ENCODE peak calls at places on chromosomes 12 and 14, in eight cellular contexts. One of them, this sample, is unnamed.

GRCh38 chr14:55025948-55026347 is 951 bp downstream of the WDHD1 start:
- DNase-seq in AG04450: no peak
- DNase-seq in mammary epithelial cell: no peak
- DNase-seq in NB4: no peak
- DNase-seq in tibial artery: no peak
- DNase-seq in GM13977: no peak
- DNase-seq in upper lobe of right lung: no peak
- DNase-seq in endothelial cell: no peak
- DNase-seq in this sample: no peak

GRCh38 chr12:113905829-113906228 is 60.3 kb downstream of the RBM19 start:
- DNase-seq in NB4: no peak
- DNase-seq in mammary epithelial cell: no peak
- DNase-seq in AG04450: no peak
- DNase-seq in GM13977: no peak
- DNase-seq in endothelial cell: no peak
- DNase-seq in tibial artery: no peak
- DNase-seq in upper lobe of right lung: no peak
- DNase-seq in this sample: no peak

GRCh38 chr12:73906757-73907156 is 630.9 kb upstream of the ATXN7L3B start:
- DNase-seq in NB4: no peak
- DNase-seq in GM13977: no peak
- DNase-seq in mammary epithelial cell: no peak
- DNase-seq in upper lobe of right lung: no peak
- DNase-seq in tibial artery: no peak
- DNase-seq in AG04450: no peak
- DNase-seq in endothelial cell: no peak
- DNase-seq in this sample: no peak

GRCh38 chr12:95838125-95838524 is 20.6 kb upstream of the SNRPF start:
- DNase-seq in AG04450: no peak
- DNase-seq in tibial artery: no peak
- DNase-seq in endothelial cell: no peak
- DNase-seq in upper lobe of right lung: no peak
- DNase-seq in GM13977: no peak
- DNase-seq in mammary epithelial cell: no peak
- DNase-seq in NB4: no peak
- DNase-seq in this sample: peak; percentile 80

GRCh38 chr12:89067436-89067835 is 284.9 kb downstream of the DUSP6 start:
- DNase-seq in upper lobe of right lung: no peak
- DNase-seq in mammary epithelial cell: peak; percentile 95
- DNase-seq in AG04450: peak; percentile 55
- DNase-seq in NB4: peak; percentile 35
- DNase-seq in GM13977: no peak
- DNase-seq in endothelial cell: no peak
- DNase-seq in tibial artery: no peak
- DNase-seq in this sample: peak; percentile 65

GRCh38 chr14:100422556-100423420 is 99.6 kb downstream of the SLC25A47 start:
- DNase-seq in endothelial cell: no peak
- DNase-seq in NB4: no peak
- DNase-seq in upper lobe of right lung: no peak
- DNase-seq in GM13977: no peak
- DNase-seq in mammary epithelial cell: no peak
- DNase-seq in tibial artery: no peak
- DNase-seq in AG04450: no peak
- DNase-seq in this sample: peak; percentile 24

GRCh38 chr12:8078400-8078799 is 3.7 kb upstream of the NECAP1 start:
- DNase-seq in GM13977: no peak
- DNase-seq in tibial artery: no peak
- DNase-seq in AG04450: peak; percentile 63
- DNase-seq in endothelial cell: peak; percentile 54
- DNase-seq in mammary epithelial cell: peak; percentile 37
- DNase-seq in NB4: peak; percentile 79
- DNase-seq in upper lobe of right lung: no peak
- DNase-seq in this sample: peak; percentile 57

GRCh38 chr14:51805541-51805940 is 54.9 kb upstream of the GNG2 start:
- DNase-seq in upper lobe of right lung: no peak
- DNase-seq in tibial artery: no peak
- DNase-seq in mammary epithelial cell: no peak
- DNase-seq in AG04450: no peak
- DNase-seq in GM13977: no peak
- DNase-seq in NB4: no peak
- DNase-seq in endothelial cell: no peak
- DNase-seq in this sample: no peak

GRCh38 chr12:31245822-31246469 is 80.0 kb downstream of the SINHCAF start:
- DNase-seq in AG04450: no peak
- DNase-seq in GM13977: no peak
- DNase-seq in tibial artery: no peak
- DNase-seq in upper lobe of right lung: no peak
- DNase-seq in endothelial cell: no peak
- DNase-seq in mammary epithelial cell: no peak
- DNase-seq in NB4: no peak
- DNase-seq in this sample: no peak

GRCh38 chr12:91178139-91178561 is 4.5 kb downstream of the DCN start:
- DNase-seq in tibial artery: no peak
- DNase-seq in mammary epithelial cell: peak; percentile 6
- DNase-seq in GM13977: no peak
- DNase-seq in endothelial cell: no peak
- DNase-seq in NB4: peak; percentile 6
- DNase-seq in upper lobe of right lung: no peak
- DNase-seq in AG04450: no peak
- DNase-seq in this sample: peak; percentile 44
- TF ChIP-seq CTCF in tibial artery: peak; percentile 55
- TF ChIP-seq CTCF in mammary epithelial cell: peak; percentile 64
- TF ChIP-seq CTCF in GM13977: peak; percentile 38
- TF ChIP-seq CTCF in endothelial cell: no peak
- TF ChIP-seq CTCF in NB4: no peak
- TF ChIP-seq CTCF in upper lobe of right lung: peak; percentile 58
- TF ChIP-seq CTCF in AG04450: peak; percentile 66
- TF ChIP-seq CTCF in this sample: peak; percentile 44

GRCh38 chr12:12008232-12008850 is 62.4 kb upstream of the BCL2L14 start:
- DNase-seq in GM13977: no peak
- DNase-seq in NB4: peak; percentile 69
- DNase-seq in mammary epithelial cell: peak; percentile 25
- DNase-seq in AG04450: no peak
- DNase-seq in tibial artery: no peak
- DNase-seq in endothelial cell: no peak
- DNase-seq in upper lobe of right lung: no peak
- DNase-seq in this sample: no peak
- TF ChIP-seq CTCF in GM13977: peak; percentile 64
- TF ChIP-seq CTCF in NB4: peak; percentile 48
- TF ChIP-seq CTCF in mammary epithelial cell: peak; percentile 34
- TF ChIP-seq CTCF in AG04450: peak; percentile 24
- TF ChIP-seq CTCF in tibial artery: no peak
- TF ChIP-seq CTCF in endothelial cell: peak; percentile 67
- TF ChIP-seq CTCF in upper lobe of right lung: peak; percentile 38
- TF ChIP-seq CTCF in this sample: no peak

GRCh38 chr14:76844223-76844622 is 18.0 kb downstream of the LRRC74A start:
- DNase-seq in NB4: peak; percentile 42
- DNase-seq in endothelial cell: peak; percentile 61
- DNase-seq in GM13977: no peak
- DNase-seq in upper lobe of right lung: peak; percentile 74
- DNase-seq in tibial artery: peak; percentile 62
- DNase-seq in AG04450: no peak
- DNase-seq in mammary epithelial cell: no peak
- DNase-seq in this sample: peak; percentile 57
- TF ChIP-seq CTCF in NB4: no peak
- TF ChIP-seq CTCF in endothelial cell: no peak
- TF ChIP-seq CTCF in GM13977: no peak
- TF ChIP-seq CTCF in upper lobe of right lung: peak; percentile 46
- TF ChIP-seq CTCF in tibial artery: no peak
- TF ChIP-seq CTCF in AG04450: peak; percentile 24
- TF ChIP-seq CTCF in mammary epithelial cell: no peak
- TF ChIP-seq CTCF in this sample: no peak

GRCh38 chr12:24630446-24630845 is 318.5 kb downstream of the BCAT1 start:
- DNase-seq in AG04450: no peak
- DNase-seq in tibial artery: no peak
- DNase-seq in upper lobe of right lung: no peak
- DNase-seq in NB4: no peak
- DNase-seq in GM13977: no peak
- DNase-seq in endothelial cell: no peak
- DNase-seq in mammary epithelial cell: no peak
- DNase-seq in this sample: no peak
- TF ChIP-seq CTCF in AG04450: peak; percentile 11
- TF ChIP-seq CTCF in tibial artery: no peak
- TF ChIP-seq CTCF in upper lobe of right lung: no peak
- TF ChIP-seq CTCF in NB4: no peak
- TF ChIP-seq CTCF in GM13977: no peak
- TF ChIP-seq CTCF in endothelial cell: no peak
- TF ChIP-seq CTCF in mammary epithelial cell: no peak
- TF ChIP-seq CTCF in this sample: no peak

GRCh38 chr12:116735084-116735483 is 2.8 kb downstream of the SPRING1 start:
- DNase-seq in AG04450: no peak
- DNase-seq in NB4: no peak
- DNase-seq in GM13977: no peak
- DNase-seq in upper lobe of right lung: no peak
- DNase-seq in mammary epithelial cell: no peak
- DNase-seq in endothelial cell: no peak
- DNase-seq in tibial artery: no peak
- DNase-seq in this sample: no peak
- TF ChIP-seq CTCF in AG04450: no peak
- TF ChIP-seq CTCF in NB4: no peak
- TF ChIP-seq CTCF in GM13977: no peak
- TF ChIP-seq CTCF in upper lobe of right lung: no peak
- TF ChIP-seq CTCF in mammary epithelial cell: no peak
- TF ChIP-seq CTCF in endothelial cell: no peak
- TF ChIP-seq CTCF in tibial artery: no peak
- TF ChIP-seq CTCF in this sample: no peak

DNA sequence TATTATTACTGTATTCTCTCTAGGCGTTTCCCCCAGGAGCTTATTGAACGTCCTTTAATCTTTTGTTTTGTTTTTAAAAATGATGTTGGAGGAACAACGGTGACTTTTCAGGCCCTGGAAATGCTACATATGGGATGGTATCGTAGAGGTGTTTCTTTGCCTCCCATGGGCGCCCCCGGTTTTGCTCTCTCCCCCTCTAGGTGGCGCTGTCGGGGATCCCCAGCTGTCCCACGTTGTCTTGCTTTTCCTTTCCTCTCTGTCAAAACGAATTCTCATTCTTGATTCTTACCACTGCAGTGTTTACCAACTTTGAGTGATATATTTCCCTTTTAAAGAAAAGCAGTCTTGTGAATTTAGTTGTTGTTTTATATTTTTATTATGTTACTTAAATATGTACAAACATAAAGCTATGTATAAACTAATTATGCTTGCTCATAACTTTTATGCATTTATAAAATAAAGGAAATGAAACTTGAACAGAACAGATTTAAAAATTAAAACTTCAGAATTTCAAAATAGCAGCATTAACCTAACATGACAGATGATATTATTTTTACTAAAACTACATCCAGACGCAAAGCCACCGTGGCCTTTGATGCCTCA is 171.9 kb downstream of the RGS6 start:
- DNase-seq in GM13977: peak; percentile 21
- DNase-seq in NB4: peak; percentile 33
- DNase-seq in upper lobe of right lung: no peak
- DNase-seq in endothelial cell: peak; percentile 50
- DNase-seq in AG04450: no peak
- DNase-seq in mammary epithelial cell: no peak
- DNase-seq in tibial artery: no peak
- DNase-seq in this sample: peak; percentile 52
- TF ChIP-seq CTCF in GM13977: peak; percentile 78
- TF ChIP-seq CTCF in NB4: peak; percentile 83
- TF ChIP-seq CTCF in upper lobe of right lung: peak; percentile 47
- TF ChIP-seq CTCF in endothelial cell: peak; percentile 42
- TF ChIP-seq CTCF in AG04450: peak; percentile 55
- TF ChIP-seq CTCF in mammary epithelial cell: peak; percentile 46
- TF ChIP-seq CTCF in tibial artery: no peak
- TF ChIP-seq CTCF in this sample: peak; percentile 53

GRCh38 chr12:40312982-40313576 is 88.3 kb downstream of the LRRK2 start:
- DNase-seq in upper lobe of right lung: no peak
- DNase-seq in AG04450: no peak
- DNase-seq in endothelial cell: no peak
- DNase-seq in GM13977: no peak
- DNase-seq in mammary epithelial cell: no peak
- DNase-seq in NB4: peak; percentile 47
- DNase-seq in tibial artery: no peak
- DNase-seq in this sample: peak; percentile 34
- TF ChIP-seq CTCF in upper lobe of right lung: no peak
- TF ChIP-seq CTCF in AG04450: peak; percentile 53
- TF ChIP-seq CTCF in endothelial cell: peak; percentile 45
- TF ChIP-seq CTCF in GM13977: peak; percentile 37
- TF ChIP-seq CTCF in mammary epithelial cell: peak; percentile 66
- TF ChIP-seq CTCF in NB4: peak; percentile 42
- TF ChIP-seq CTCF in tibial artery: peak; percentile 30
- TF ChIP-seq CTCF in this sample: peak; percentile 61

This sample was measured in MCF 10A.